ENCODE peak calls at places on chromosomes 7 and 10, in ten cellular contexts. Q, E, L, Y, O, U, H, X, S and J are unnamed samples.

GRCh38 chr10:110311357-110311949 is 6.7 kb upstream of the SMNDC1 start:
- DNase-seq in Q (peak; percentile 50), E (peak; percentile 70), L (no peak), Y (peak; percentile 50), O (no peak), U (peak; percentile 79), H (no peak), X (no peak), S (peak; percentile 43), J (peak; percentile 32)

GRCh38 chr7:44958645-44959344 is 20.0 kb downstream of the MYO1G start:
- DNase-seq in Q (no peak), E (no peak), L (no peak), Y (no peak), O (no peak), U (no peak), H (no peak), X (no peak), S (no peak), J (no peak)

GRCh38 chr10:124125305-124126116 is 32.1 kb upstream of the CHST15 start:
- DNase-seq in Q (no peak), E (no peak), L (no peak), Y (peak; percentile 37), O (no peak), U (peak; percentile 30), H (no peak), X (no peak), S (no peak), J (no peak)

GRCh38 chr7:79341902-79342301 is 111.6 kb downstream of the MAGI2 start:
- DNase-seq in Q (no peak), E (no peak), L (no peak), Y (no peak), O (no peak), U (no peak), H (no peak), X (no peak), S (no peak), J (no peak)

GRCh38 chr7:34104992-34105391 is 199.7 kb downstream of the BMPER start:
- DNase-seq in Q (no peak), E (peak; percentile 19), L (no peak), Y (no peak), O (no peak), U (no peak), H (no peak), X (no peak), S (no peak), J (no peak)

GRCh38 chr7:90568213-90568612 is 27.9 kb upstream of the CDK14 start:
- DNase-seq in Q (no peak), E (peak; percentile 51), L (no peak), Y (no peak), O (no peak), U (no peak), H (no peak), X (no peak), S (no peak), J (no peak)

GRCh38 chr10:128221787-128222186 is 95.6 kb upstream of the MKI67 start:
- DNase-seq in Q (no peak), E (no peak), L (no peak), Y (no peak), O (no peak), U (no peak), H (no peak), X (no peak), S (no peak), J (no peak)

GRCh38 chr10:125060486-125060850 is 99.9 kb downstream of the CTBP2 start:
- DNase-seq in Q (no peak), E (peak; percentile 56), L (no peak), Y (no peak), O (no peak), U (no peak), H (no peak), X (no peak), S (no peak), J (no peak)

GRCh38 chr7:77531038-77531437 is 6.1 kb upstream of the PTPN12 start:
- DNase-seq in Q (no peak), E (no peak), L (no peak), Y (no peak), O (no peak), U (no peak), H (no peak), X (no peak), S (no peak), J (no peak)

GRCh38 chr7:389911-390601 is 100.1 kb downstream of the FOXL3 start:
- DNase-seq in Q (no peak), E (no peak), L (no peak), Y (no peak), O (peak; percentile 76), U (no peak), H (peak; percentile 82), X (no peak), S (peak; percentile 6), J (peak; percentile 48)

GRCh38 chr7:38369816-38370493 is 96.5 kb upstream of the TARP start:
- DNase-seq in Q (peak; percentile 94), E (peak; percentile 85), L (peak; percentile 37), Y (peak; percentile 93), O (peak; percentile 91), U (peak; percentile 90), H (peak; percentile 96), X (peak; percentile 89), S (peak; percentile 88), J (peak; percentile 90)

GRCh38 chr7:102064361-102065025 is 222.2 kb upstream of the SH2B2 start:
- DNase-seq in Q (no peak), E (peak; percentile 26), L (no peak), Y (no peak), O (no peak), U (peak; percentile 68), H (peak; percentile 81), X (peak; percentile 56), S (peak; percentile 18), J (peak; percentile 68)

GRCh38 chr10:86113983-86114382 is 252.6 kb downstream of the GRID1 start:
- DNase-seq in Q (no peak), E (no peak), L (no peak), Y (no peak), O (peak; percentile 53), U (no peak), H (peak; percentile 78), X (no peak), S (no peak), J (no peak)

GRCh38 chr7:130560972-130561371 is 69.1 kb downstream of the MEST start:
- DNase-seq in Q (no peak), E (peak; percentile 43), L (peak; percentile 41), Y (no peak), O (no peak), U (peak; percentile 31), H (no peak), X (no peak), S (no peak), J (no peak)

GRCh38 chr7:128892521-128893250 is 17.8 kb downstream of the KCP start:
- DNase-seq in Q (no peak), E (no peak), L (no peak), Y (no peak), O (no peak), U (no peak), H (no peak), X (peak; percentile 56), S (no peak), J (peak; percentile 15)

GRCh38 chr7:50266893-50267386 is 37.6 kb upstream of the IKZF1 start:
- DNase-seq in Q (no peak), E (no peak), L (no peak), Y (peak; percentile 88), O (no peak), U (no peak), H (no peak), X (no peak), S (peak; percentile 74), J (peak; percentile 31)
- TF ChIP-seq POLR2A in Q (no peak), E (no peak), L (no peak), Y (no peak), O (no peak), U (no peak), H (no peak), X (no peak), S (no peak), J (no peak)

DNA sequence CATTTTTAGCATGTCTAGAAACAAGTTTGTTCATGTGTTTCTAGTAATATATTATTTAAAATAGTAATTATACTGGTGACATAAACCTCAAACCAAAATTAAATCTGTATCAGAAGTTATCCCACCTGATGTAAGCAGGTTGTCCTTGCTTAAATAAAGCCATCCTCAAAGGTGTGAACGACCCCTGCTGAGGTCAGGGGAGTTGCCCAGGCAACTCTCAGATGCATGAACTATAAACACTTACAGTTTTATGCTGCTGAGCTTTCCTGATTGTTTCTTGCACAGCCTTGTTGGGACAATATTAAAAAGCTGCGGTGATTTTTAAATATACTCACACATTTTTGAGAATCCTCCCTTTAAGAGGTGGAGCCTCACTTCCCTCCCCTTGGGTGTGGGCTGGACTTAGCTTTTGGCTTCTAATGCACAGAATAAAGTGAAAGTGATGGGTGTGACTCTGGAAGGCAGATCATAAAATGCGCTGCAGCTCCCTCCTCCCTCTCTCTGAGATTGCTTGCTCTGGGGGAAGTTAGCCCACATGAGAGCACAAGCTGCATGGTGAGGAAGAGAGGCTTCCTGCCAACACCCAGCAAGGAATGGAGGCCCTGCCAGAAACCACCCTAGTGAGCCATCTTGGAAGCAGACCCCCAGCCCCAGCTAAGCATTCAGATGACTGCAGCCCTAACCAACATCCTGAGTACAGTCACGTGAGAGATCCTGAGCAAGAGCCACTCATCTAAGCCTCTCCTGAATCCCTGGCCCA is 152.7 kb downstream of the SKIDA1 start:
- DNase-seq in Q (peak; percentile 73), E (peak; percentile 92), L (peak; percentile 23), Y (no peak), O (no peak), U (peak; percentile 91), H (peak; percentile 88), X (no peak), S (peak; percentile 58), J (peak; percentile 46)
- TF ChIP-seq POLR2A in Q (no peak), E (no peak), L (no peak), Y (no peak), O (no peak), U (no peak), H (no peak), X (no peak), S (no peak), J (no peak)

GRCh38 chr10:30999084-30999712 is 32.5 kb downstream of the ZNF438 start:
- DNase-seq in Q (no peak), E (peak; percentile 77), L (no peak), Y (no peak), O (no peak), U (peak; percentile 6), H (peak; percentile 87), X (peak; percentile 69), S (no peak), J (no peak)
- TF ChIP-seq POLR2A in Q (no peak), E (no peak), L (no peak), Y (no peak), O (peak; percentile 28), U (no peak), H (no peak), X (no peak), S (peak; percentile 10), J (no peak)

DNA sequence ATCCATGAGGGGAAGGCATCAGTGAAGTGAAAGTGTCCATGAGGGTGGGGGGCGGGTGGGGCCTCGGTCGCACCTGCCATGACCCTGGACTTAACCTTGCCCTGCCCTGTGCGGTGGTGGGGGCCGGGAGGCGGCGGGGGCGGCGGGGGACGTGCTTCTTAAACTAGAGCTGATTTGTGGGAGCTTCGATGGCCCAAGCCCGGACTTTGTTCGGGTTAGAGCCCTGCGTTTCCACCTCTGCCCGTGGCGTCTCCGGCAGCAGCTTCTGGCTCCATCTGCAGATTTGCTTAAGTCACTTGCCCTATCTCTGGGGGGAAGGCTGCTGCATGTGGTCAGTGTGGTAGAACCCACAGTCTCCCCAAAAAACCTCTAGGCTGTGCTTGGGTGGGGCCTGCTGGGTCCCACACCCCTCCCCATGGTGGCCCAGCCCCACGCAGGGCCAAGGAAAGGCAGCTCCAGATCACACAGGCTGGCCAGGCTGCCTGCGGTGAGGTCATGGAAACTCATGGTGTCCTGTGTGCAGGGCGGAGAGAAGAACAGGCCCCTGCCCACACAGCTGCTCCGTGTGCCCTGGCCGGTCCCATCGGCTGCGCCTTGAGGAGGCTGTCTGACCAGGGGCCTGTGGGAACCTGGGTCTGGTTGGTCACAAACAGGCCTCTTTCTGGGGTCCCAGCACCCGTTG is 93.2 kb downstream of the INPP5A start:
- DNase-seq in Q (peak; percentile 82), E (no peak), L (no peak), Y (no peak), O (peak; percentile 76), U (no peak), H (no peak), X (peak; percentile 95), S (peak; percentile 49), J (peak; percentile 83)
- TF ChIP-seq POLR2A in Q (no peak), E (no peak), L (no peak), Y (no peak), O (no peak), U (no peak), H (no peak), X (no peak), S (no peak), J (no peak)